ENCODE peak calls at places on chromosomes 2 and 18, in four cellular contexts. F, G, D and L are unnamed samples.

GRCh38 chr2:66489433-66489832 is 54.5 kb downstream of the MEIS1 start:
- DNase-seq in D (no peak), F (no peak), G (no peak), L (no peak)

GRCh38 chr2:100321881-100322820 is at the start of gene LONRF2:
- DNase-seq in G (no peak), D (peak), F (no peak), L (no peak)

GRCh38 chr18:57683470-57683869 is 61.8 kb upstream of the NARS1 start:
- DNase-seq in D (no peak), G (no peak), F (no peak), L (no peak)

GRCh38 chr2:232368311-232368731 is 10.2 kb upstream of the ALPP start:
- DNase-seq in F (no peak), G (no peak), D (peak), L (peak)

GRCh38 chr2:1784087-1784486 is 39.8 kb upstream of the PXDN start:
- DNase-seq in F (no peak), G (no peak), D (no peak), L (no peak)

GRCh38 chr2:161994766-161995165 is 79.2 kb downstream of the DPP4 start:
- DNase-seq in G (no peak), F (no peak), D (no peak), L (no peak)

GRCh38 chr2:218230882-218231281 is 13.9 kb downstream of the ARPC2 start:
- DNase-seq in F (no peak), D (peak), G (peak), L (peak)

GRCh38 chr2:179218848-179219594 is 45.6 kb downstream of the SESTD1 start:
- DNase-seq in F (peak), G (peak), D (peak), L (peak)

GRCh38 chr18:76405761-76406356 is 89.2 kb downstream of the ZNF516 start:
- DNase-seq in G (peak), F (no peak), D (peak), L (peak)

GRCh38 chr2:70498054-70498453 is 55.6 kb downstream of the TGFA start:
- DNase-seq in G (no peak), D (peak), F (no peak), L (peak)

GRCh38 chr2:17257194-17257909 is 260.9 kb downstream of the RAD51AP2 start:
- DNase-seq in D (no peak), G (no peak), F (no peak), L (peak)

GRCh38 chr2:239151201-239152131 is 249.4 kb downstream of the HDAC4 start:
- DNase-seq in G (no peak), F (no peak), D (no peak), L (no peak)

GRCh38 chr2:121539722-121540469 is 9.2 kb downstream of the RNU4ATAC start:
- DNase-seq in G (no peak), F (no peak), D (no peak), L (no peak)

GRCh38 chr18:58691256-58691655 is 20.0 kb downstream of the MALT1 start:
- DNase-seq in G (no peak), F (no peak), D (no peak), L (peak)

GRCh38 chr2:66495788-66496640 is 61.1 kb downstream of the MEIS1 start:
- DNase-seq in G (peak), F (peak), D (peak), L (peak)

GRCh38 chr2:225112362-225113111 is 70.3 kb upstream of the DOCK10 start:
- DNase-seq in F (no peak), G (no peak), D (no peak), L (no peak)

GRCh38 chr2:33526132-33526531 is 49.7 kb downstream of the RASGRP3 start:
- DNase-seq in G (no peak), D (no peak), F (no peak), L (no peak)

GRCh38 chr2:29837925-29838324 is 83.5 kb downstream of the ALK start:
- DNase-seq in F (no peak), G (no peak), D (no peak), L (no peak)

GRCh38 chr2:85481818-85482777 is 56.9 kb upstream of the MAT2A start:
- DNase-seq in F (no peak), D (no peak), G (no peak), L (no peak)

GRCh38 chr2:235050992-235051351 is 99.2 kb downstream of the SH3BP4 start:
- DNase-seq in F (peak), G (peak), D (peak), L (peak)

GRCh38 chr2:62687644-62688043 is 17.9 kb upstream of the EHBP1 start:
- DNase-seq in D (no peak), F (no peak), G (no peak), L (peak)

GRCh38 chr2:197705912-197706838 is 1.0 kb downstream of the MARS2 start:
- DNase-seq in F (no peak), G (peak), D (no peak), L (peak)

GRCh38 chr2:18987592-18988073 is 370.8 kb downstream of the OSR1 start:
- DNase-seq in F (peak), G (peak), D (peak), L (peak)

GRCh38 chr2:184203661-184204060 is 394.7 kb upstream of the ZNF804A start:
- DNase-seq in F (no peak), G (no peak), D (no peak), L (no peak)

GRCh38 chr2:43055086-43055912 is 171.1 kb downstream of the ZFP36L2 start:
- DNase-seq in G (no peak), F (no peak), D (no peak), L (no peak)

GRCh38 chr2:112880081-112880531 is 30.9 kb upstream of the IL37 start:
- DNase-seq in G (no peak), D (no peak), F (no peak), L (peak)

GRCh38 chr2:239396881-239397681 is 3.7 kb downstream of the HDAC4 start:
- DNase-seq in D (peak), G (no peak), F (no peak), L (peak)

GRCh38 chr2:27381577-27382181 is 1.1 kb upstream of the ZNF513 start:
- DNase-seq in F (no peak), G (no peak), D (no peak), L (no peak)

GRCh38 chr2:195613922-195614321 is 43.1 kb upstream of the SLC39A10 start:
- DNase-seq in F (peak), D (peak), G (no peak), L (peak)

GRCh38 chr2:237309011-237309410 is 105.0 kb downstream of the COL6A3 start:
- DNase-seq in F (no peak), D (no peak), G (no peak), L (no peak)

GRCh38 chr2:218383892-218384519 is 1.9 kb downstream of the SLC11A1 start:
- DNase-seq in G (no peak), D (no peak), F (no peak), L (peak)

GRCh38 chr2:222302178-222303018 is 3.6 kb upstream of the PAX3 start:
- DNase-seq in G (no peak), F (no peak), D (peak), L (no peak)

GRCh38 chr2:222300725-222301295 is 2.0 kb upstream of the PAX3 start:
- DNase-seq in F (no peak), G (no peak), D (no peak), L (no peak)

GRCh38 chr2:222299926-222300724 is 1.3 kb upstream of the PAX3 start:
- DNase-seq in G (no peak), F (no peak), D (no peak), L (no peak)

GRCh38 chr2:222303045-222303827 is 4.4 kb upstream of the PAX3 start:
- DNase-seq in D (no peak), G (no peak), F (no peak), L (no peak)

GRCh38 chr2:222301296-222301997 is 2.6 kb upstream of the PAX3 start:
- DNase-seq in F (no peak), G (no peak), D (no peak), L (no peak)
- H3K4me3 ChIP-seq in F (no peak), G (no peak), D (no peak), L (no peak)

DNA sequence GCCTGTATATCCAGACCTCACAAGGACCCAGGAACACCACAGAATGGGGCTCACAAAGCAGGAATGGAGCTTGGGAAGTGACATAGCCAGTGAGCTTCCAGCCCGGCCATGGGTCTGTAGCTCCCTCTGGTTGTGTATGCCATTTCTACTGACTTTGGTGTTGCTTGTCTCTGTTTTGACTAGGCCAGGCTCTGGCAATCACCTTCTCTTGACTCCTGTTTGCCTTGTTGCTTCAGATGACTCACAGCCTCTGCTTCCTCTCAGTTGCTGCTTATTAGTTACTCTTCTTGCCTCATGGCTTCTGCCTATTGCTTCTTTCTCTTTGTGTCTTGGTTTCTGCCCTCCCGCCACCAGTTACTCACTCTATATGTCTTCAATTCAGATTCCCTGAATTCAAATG is 15.8 kb upstream of the IER3IP1 start:
- DNase-seq in F (no peak), G (no peak), D (peak), L (peak)
- H3K4me3 ChIP-seq in F (no peak), G (no peak), D (no peak), L (no peak)

GRCh38 chr2:46942891-46943626 is 27.5 kb upstream of the MCFD2 start:
- DNase-seq in G (no peak), F (no peak), D (no peak), L (no peak)
- H3K4me3 ChIP-seq in G (peak), F (peak), D (peak), L (no peak)

GRCh38 chr2:191677646-191678436 is at the start of gene NABP1:
- DNase-seq in F (peak), G (peak), D (peak), L (peak)

GRCh38 chr2:191679818-191680600 is 2.1 kb downstream of the NABP1 start:
- DNase-seq in F (no peak), D (peak), G (no peak), L (peak)

GRCh38 chr2:191678437-191679110 is 638 bp downstream of the NABP1 start:
- DNase-seq in G (peak), D (peak), F (no peak), L (peak)

GRCh38 chr2:191682148-191682547 is 4.2 kb downstream of the NABP1 start:
- DNase-seq in G (no peak), D (no peak), F (no peak), L (peak)

DNA sequence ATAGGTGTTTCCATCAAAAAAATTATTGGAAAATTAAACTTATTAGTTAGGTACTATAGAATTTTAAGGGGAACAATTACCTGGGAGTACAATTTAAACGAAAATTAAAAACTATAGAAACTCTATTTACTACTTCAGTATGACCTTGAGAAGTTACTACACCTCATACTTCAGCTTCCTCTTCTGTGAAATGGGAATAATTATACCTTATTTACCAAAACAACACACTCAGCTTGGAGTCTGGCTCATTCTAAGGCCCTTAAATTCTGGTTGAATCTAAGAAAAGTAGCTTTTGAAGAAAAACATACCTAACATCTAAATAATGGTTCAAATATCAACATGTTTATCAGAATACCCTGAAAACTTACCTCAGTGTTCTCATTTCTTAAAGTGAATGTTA is 2.7 kb downstream of the NABP1 start:
- DNase-seq in D (no peak), G (no peak), F (no peak), L (no peak)
- H3K4me3 ChIP-seq in D (peak), G (no peak), F (peak), L (peak)

GRCh38 chr18:67216846-67217245 is 299.7 kb downstream of the DSEL start:
- DNase-seq in D (no peak), G (no peak), F (no peak), L (no peak)
- H3K4me3 ChIP-seq in D (no peak), G (no peak), F (no peak), L (no peak)

GRCh38 chr2:192888090-192888489 is 693.4 kb upstream of the TMEFF2 start:
- DNase-seq in F (no peak), G (no peak), D (no peak), L (peak)

GRCh38 chr2:192887296-192887695 is 692.6 kb upstream of the TMEFF2 start:
- DNase-seq in G (no peak), F (no peak), D (no peak), L (peak)

GRCh38 chr2:192886636-192887035 is 691.9 kb upstream of the TMEFF2 start:
- DNase-seq in D (no peak), F (no peak), G (no peak), L (peak)

GRCh38 chr2:192885569-192886160 is 690.9 kb upstream of the TMEFF2 start:
- DNase-seq in G (no peak), F (no peak), D (peak), L (peak)
- H3K4me3 ChIP-seq in G (no peak), F (no peak), D (no peak), L (no peak)

GRCh38 chr2:190353537-190353899 is 10.1 kb downstream of the INPP1 start:
- DNase-seq in G (no peak), F (no peak), D (no peak), L (no peak)
- H3K4me3 ChIP-seq in G (no peak), F (no peak), D (no peak), L (no peak)

GRCh38 chr2:72497761-72498160 is 328.1 kb downstream of the EXOC6B start:
- DNase-seq in F (no peak), D (no peak), G (no peak), L (no peak)

GRCh38 chr2:72494392-72494791 is 331.4 kb downstream of the EXOC6B start:
- DNase-seq in G (no peak), D (no peak), F (no peak), L (no peak)

DNA sequence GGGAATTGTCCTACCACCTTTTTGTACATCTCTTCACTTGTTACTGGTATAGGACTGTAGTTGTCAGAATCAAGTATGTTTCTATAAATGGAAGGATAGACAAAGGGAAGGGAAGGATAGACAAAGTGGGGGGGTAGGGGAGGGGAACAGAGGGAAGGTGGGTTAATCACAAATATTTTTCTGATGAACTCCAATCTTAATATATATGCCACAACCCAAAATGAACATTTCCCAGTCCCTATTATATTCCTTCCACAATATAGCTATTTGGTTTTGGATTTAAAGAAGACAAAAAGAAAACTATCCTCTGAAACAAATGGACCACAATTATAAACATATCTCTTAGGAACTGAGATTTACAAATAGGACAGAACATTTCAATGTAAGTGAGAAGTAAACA is 329.4 kb downstream of the EXOC6B start:
- DNase-seq in G (no peak), D (no peak), F (no peak), L (no peak)
- H3K4me3 ChIP-seq in G (no peak), D (no peak), F (no peak), L (no peak)

GRCh38 chr2:130976591-130977237 is 116.5 kb downstream of the FAM168B start:
- DNase-seq in F (no peak), G (no peak), D (no peak), L (no peak)
- H3K4me3 ChIP-seq in F (no peak), G (no peak), D (no peak), L (no peak)